ENCODE peak calls at places on chromosomes 5 and 9, in nine cellular contexts. One of them, this sample, is unnamed.

GRCh38 chr5:132386644-132387286 is 17.3 kb downstream of the SLC22A5 start:
- DNase-seq in mesothelial cell of epicardium: peak
- DNase-seq in WERI-Rb-1: peak
- DNase-seq in endothelial cell: peak
- DNase-seq in heart right ventricle: peak
- DNase-seq in RWPE1: peak
- DNase-seq in A549: peak
- DNase-seq in epithelial cell of esophagus: peak
- DNase-seq in lower lobe of right lung: peak
- DNase-seq in this sample: peak

GRCh38 chr5:5014836-5015235 is 125.3 kb upstream of the ADAMTS16 start:
- DNase-seq in mesothelial cell of epicardium: no peak
- DNase-seq in WERI-Rb-1: no peak
- DNase-seq in endothelial cell: no peak
- DNase-seq in heart right ventricle: no peak
- DNase-seq in RWPE1: peak
- DNase-seq in A549: no peak
- DNase-seq in epithelial cell of esophagus: peak
- DNase-seq in lower lobe of right lung: no peak
- DNase-seq in this sample: no peak

GRCh38 chr5:131488463-131488862 is 146.6 kb downstream of the RAPGEF6 start:
- DNase-seq in mesothelial cell of epicardium: no peak
- DNase-seq in WERI-Rb-1: no peak
- DNase-seq in endothelial cell: no peak
- DNase-seq in heart right ventricle: no peak
- DNase-seq in RWPE1: no peak
- DNase-seq in A549: no peak
- DNase-seq in epithelial cell of esophagus: no peak
- DNase-seq in lower lobe of right lung: no peak
- DNase-seq in this sample: no peak

GRCh38 chr5:56454219-56454862 is 221.2 kb upstream of the ANKRD55 start:
- DNase-seq in mesothelial cell of epicardium: no peak
- DNase-seq in WERI-Rb-1: no peak
- DNase-seq in endothelial cell: no peak
- DNase-seq in heart right ventricle: no peak
- DNase-seq in RWPE1: no peak
- DNase-seq in A549: no peak
- DNase-seq in epithelial cell of esophagus: no peak
- DNase-seq in lower lobe of right lung: no peak
- DNase-seq in this sample: no peak

GRCh38 chr5:80266566-80266965 is 10.7 kb upstream of the SERINC5 start:
- DNase-seq in mesothelial cell of epicardium: no peak
- DNase-seq in WERI-Rb-1: no peak
- DNase-seq in endothelial cell: no peak
- DNase-seq in heart right ventricle: no peak
- DNase-seq in RWPE1: no peak
- DNase-seq in A549: no peak
- DNase-seq in epithelial cell of esophagus: no peak
- DNase-seq in lower lobe of right lung: no peak
- DNase-seq in this sample: no peak

GRCh38 chr9:96458226-96458625 is 8.3 kb downstream of the HABP4 start:
- DNase-seq in mesothelial cell of epicardium: no peak
- DNase-seq in WERI-Rb-1: no peak
- DNase-seq in endothelial cell: no peak
- DNase-seq in heart right ventricle: no peak
- DNase-seq in RWPE1: no peak
- DNase-seq in A549: no peak
- DNase-seq in epithelial cell of esophagus: no peak
- DNase-seq in lower lobe of right lung: no peak
- DNase-seq in this sample: no peak

GRCh38 chr5:28505121-28505520 is 1466.7 kb upstream of the CDH9 start:
- DNase-seq in mesothelial cell of epicardium: no peak
- DNase-seq in WERI-Rb-1: no peak
- DNase-seq in endothelial cell: no peak
- DNase-seq in heart right ventricle: no peak
- DNase-seq in RWPE1: no peak
- DNase-seq in A549: no peak
- DNase-seq in epithelial cell of esophagus: no peak
- DNase-seq in lower lobe of right lung: no peak
- DNase-seq in this sample: no peak

GRCh38 chr9:131012023-131012334 is 3.0 kb downstream of the LAMC3 start:
- DNase-seq in mesothelial cell of epicardium: no peak
- DNase-seq in WERI-Rb-1: no peak
- DNase-seq in endothelial cell: no peak
- DNase-seq in heart right ventricle: no peak
- DNase-seq in RWPE1: no peak
- DNase-seq in A549: no peak
- DNase-seq in epithelial cell of esophagus: no peak
- DNase-seq in lower lobe of right lung: no peak
- DNase-seq in this sample: no peak

GRCh38 chr5:153441997-153442396 is 48.5 kb upstream of the GRIA1 start:
- DNase-seq in mesothelial cell of epicardium: no peak
- DNase-seq in WERI-Rb-1: no peak
- DNase-seq in endothelial cell: no peak
- DNase-seq in heart right ventricle: no peak
- DNase-seq in RWPE1: no peak
- DNase-seq in A549: no peak
- DNase-seq in epithelial cell of esophagus: no peak
- DNase-seq in lower lobe of right lung: no peak
- DNase-seq in this sample: no peak

GRCh38 chr5:130386155-130386554 is 481.9 kb downstream of the CHSY3 start:
- DNase-seq in mesothelial cell of epicardium: no peak
- DNase-seq in WERI-Rb-1: no peak
- DNase-seq in endothelial cell: no peak
- DNase-seq in heart right ventricle: no peak
- DNase-seq in RWPE1: no peak
- DNase-seq in A549: no peak
- DNase-seq in epithelial cell of esophagus: no peak
- DNase-seq in lower lobe of right lung: no peak
- DNase-seq in this sample: no peak

GRCh38 chr9:114027901-114028465 is 50.1 kb downstream of the AMBP start:
- DNase-seq in mesothelial cell of epicardium: no peak
- DNase-seq in WERI-Rb-1: no peak
- DNase-seq in endothelial cell: no peak
- DNase-seq in heart right ventricle: no peak
- DNase-seq in RWPE1: no peak
- DNase-seq in A549: no peak
- DNase-seq in epithelial cell of esophagus: no peak
- DNase-seq in lower lobe of right lung: no peak
- DNase-seq in this sample: no peak
- TF ChIP-seq CTCF in mesothelial cell of epicardium: no peak
- TF ChIP-seq CTCF in WERI-Rb-1: no peak
- TF ChIP-seq CTCF in endothelial cell: no peak
- TF ChIP-seq CTCF in heart right ventricle: no peak
- TF ChIP-seq CTCF in RWPE1: no peak
- TF ChIP-seq CTCF in A549: no peak
- TF ChIP-seq CTCF in epithelial cell of esophagus: no peak
- TF ChIP-seq CTCF in lower lobe of right lung: no peak
- TF ChIP-seq CTCF in this sample: no peak

GRCh38 chr5:78677777-78678668 is 29.5 kb upstream of the LHFPL2 start:
- DNase-seq in mesothelial cell of epicardium: no peak
- DNase-seq in WERI-Rb-1: no peak
- DNase-seq in endothelial cell: no peak
- DNase-seq in heart right ventricle: peak
- DNase-seq in RWPE1: peak
- DNase-seq in A549: peak
- DNase-seq in epithelial cell of esophagus: peak
- DNase-seq in lower lobe of right lung: no peak
- DNase-seq in this sample: no peak
- TF ChIP-seq CTCF in mesothelial cell of epicardium: no peak
- TF ChIP-seq CTCF in WERI-Rb-1: no peak
- TF ChIP-seq CTCF in endothelial cell: no peak
- TF ChIP-seq CTCF in heart right ventricle: no peak
- TF ChIP-seq CTCF in RWPE1: no peak
- TF ChIP-seq CTCF in A549: no peak
- TF ChIP-seq CTCF in epithelial cell of esophagus: peak
- TF ChIP-seq CTCF in lower lobe of right lung: no peak
- TF ChIP-seq CTCF in this sample: no peak

GRCh38 chr9:91677822-91678221 is 254.2 kb upstream of the NFIL3 start:
- DNase-seq in mesothelial cell of epicardium: no peak
- DNase-seq in WERI-Rb-1: no peak
- DNase-seq in endothelial cell: no peak
- DNase-seq in heart right ventricle: no peak
- DNase-seq in RWPE1: no peak
- DNase-seq in A549: no peak
- DNase-seq in epithelial cell of esophagus: no peak
- DNase-seq in lower lobe of right lung: no peak
- DNase-seq in this sample: no peak

GRCh38 chr9:91680129-91680528 is 256.5 kb upstream of the NFIL3 start:
- DNase-seq in mesothelial cell of epicardium: no peak
- DNase-seq in WERI-Rb-1: no peak
- DNase-seq in endothelial cell: no peak
- DNase-seq in heart right ventricle: no peak
- DNase-seq in RWPE1: no peak
- DNase-seq in A549: no peak
- DNase-seq in epithelial cell of esophagus: no peak
- DNase-seq in lower lobe of right lung: no peak
- DNase-seq in this sample: no peak

GRCh38 chr9:91677354-91677753 is 253.7 kb upstream of the NFIL3 start:
- DNase-seq in mesothelial cell of epicardium: no peak
- DNase-seq in WERI-Rb-1: no peak
- DNase-seq in endothelial cell: no peak
- DNase-seq in heart right ventricle: no peak
- DNase-seq in RWPE1: no peak
- DNase-seq in A549: no peak
- DNase-seq in epithelial cell of esophagus: no peak
- DNase-seq in lower lobe of right lung: no peak
- DNase-seq in this sample: no peak

GRCh38 chr9:91678807-91679206 is 255.2 kb upstream of the NFIL3 start:
- DNase-seq in mesothelial cell of epicardium: no peak
- DNase-seq in WERI-Rb-1: no peak
- DNase-seq in endothelial cell: no peak
- DNase-seq in heart right ventricle: no peak
- DNase-seq in RWPE1: no peak
- DNase-seq in A549: no peak
- DNase-seq in epithelial cell of esophagus: peak
- DNase-seq in lower lobe of right lung: no peak
- DNase-seq in this sample: no peak

DNA sequence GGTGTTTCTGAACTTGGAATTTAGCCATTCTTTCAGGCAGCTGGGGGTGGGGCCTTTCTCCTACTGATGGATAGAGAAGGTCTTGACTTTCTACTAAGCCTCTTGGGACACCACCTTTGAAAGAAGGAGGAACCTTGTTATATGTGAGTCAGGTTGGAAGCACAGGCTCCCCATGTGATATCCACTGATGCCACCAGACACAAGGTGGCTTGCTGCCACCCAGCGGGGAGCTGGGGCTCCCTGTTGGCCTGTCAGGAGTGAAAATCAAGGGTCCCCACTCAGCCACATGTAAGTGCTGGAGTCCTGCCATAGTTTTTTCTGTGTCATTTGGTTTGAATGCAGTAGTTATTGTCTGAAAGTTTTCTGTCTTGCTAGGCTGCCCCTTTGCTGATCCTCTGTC is 252.4 kb upstream of the NFIL3 start:
- DNase-seq in mesothelial cell of epicardium: no peak
- DNase-seq in WERI-Rb-1: peak
- DNase-seq in endothelial cell: no peak
- DNase-seq in heart right ventricle: no peak
- DNase-seq in RWPE1: peak
- DNase-seq in A549: peak
- DNase-seq in epithelial cell of esophagus: peak
- DNase-seq in lower lobe of right lung: no peak
- DNase-seq in this sample: no peak
- TF ChIP-seq CTCF in mesothelial cell of epicardium: no peak
- TF ChIP-seq CTCF in WERI-Rb-1: peak
- TF ChIP-seq CTCF in endothelial cell: no peak
- TF ChIP-seq CTCF in heart right ventricle: no peak
- TF ChIP-seq CTCF in RWPE1: peak
- TF ChIP-seq CTCF in A549: peak
- TF ChIP-seq CTCF in epithelial cell of esophagus: peak
- TF ChIP-seq CTCF in lower lobe of right lung: no peak
- TF ChIP-seq CTCF in this sample: no peak

GRCh38 chr9:98642661-98643312 is 65.9 kb downstream of the GABBR2 start:
- DNase-seq in mesothelial cell of epicardium: no peak
- DNase-seq in WERI-Rb-1: peak
- DNase-seq in endothelial cell: no peak
- DNase-seq in heart right ventricle: no peak
- DNase-seq in RWPE1: no peak
- DNase-seq in A549: no peak
- DNase-seq in epithelial cell of esophagus: no peak
- DNase-seq in lower lobe of right lung: no peak
- DNase-seq in this sample: no peak
- TF ChIP-seq CTCF in mesothelial cell of epicardium: no peak
- TF ChIP-seq CTCF in WERI-Rb-1: peak
- TF ChIP-seq CTCF in endothelial cell: no peak
- TF ChIP-seq CTCF in heart right ventricle: no peak
- TF ChIP-seq CTCF in RWPE1: no peak
- TF ChIP-seq CTCF in A549: no peak
- TF ChIP-seq CTCF in epithelial cell of esophagus: no peak
- TF ChIP-seq CTCF in lower lobe of right lung: no peak
- TF ChIP-seq CTCF in this sample: no peak

GRCh38 chr5:147286296-147286695 is 51.5 kb downstream of the STK32A start:
- DNase-seq in mesothelial cell of epicardium: no peak
- DNase-seq in WERI-Rb-1: no peak
- DNase-seq in endothelial cell: no peak
- DNase-seq in heart right ventricle: no peak
- DNase-seq in RWPE1: no peak
- DNase-seq in A549: no peak
- DNase-seq in epithelial cell of esophagus: no peak
- DNase-seq in lower lobe of right lung: no peak
- DNase-seq in this sample: no peak
- TF ChIP-seq CTCF in mesothelial cell of epicardium: no peak
- TF ChIP-seq CTCF in WERI-Rb-1: no peak
- TF ChIP-seq CTCF in endothelial cell: no peak
- TF ChIP-seq CTCF in heart right ventricle: no peak
- TF ChIP-seq CTCF in RWPE1: no peak
- TF ChIP-seq CTCF in A549: no peak
- TF ChIP-seq CTCF in epithelial cell of esophagus: no peak
- TF ChIP-seq CTCF in lower lobe of right lung: no peak
- TF ChIP-seq CTCF in this sample: no peak

DNA sequence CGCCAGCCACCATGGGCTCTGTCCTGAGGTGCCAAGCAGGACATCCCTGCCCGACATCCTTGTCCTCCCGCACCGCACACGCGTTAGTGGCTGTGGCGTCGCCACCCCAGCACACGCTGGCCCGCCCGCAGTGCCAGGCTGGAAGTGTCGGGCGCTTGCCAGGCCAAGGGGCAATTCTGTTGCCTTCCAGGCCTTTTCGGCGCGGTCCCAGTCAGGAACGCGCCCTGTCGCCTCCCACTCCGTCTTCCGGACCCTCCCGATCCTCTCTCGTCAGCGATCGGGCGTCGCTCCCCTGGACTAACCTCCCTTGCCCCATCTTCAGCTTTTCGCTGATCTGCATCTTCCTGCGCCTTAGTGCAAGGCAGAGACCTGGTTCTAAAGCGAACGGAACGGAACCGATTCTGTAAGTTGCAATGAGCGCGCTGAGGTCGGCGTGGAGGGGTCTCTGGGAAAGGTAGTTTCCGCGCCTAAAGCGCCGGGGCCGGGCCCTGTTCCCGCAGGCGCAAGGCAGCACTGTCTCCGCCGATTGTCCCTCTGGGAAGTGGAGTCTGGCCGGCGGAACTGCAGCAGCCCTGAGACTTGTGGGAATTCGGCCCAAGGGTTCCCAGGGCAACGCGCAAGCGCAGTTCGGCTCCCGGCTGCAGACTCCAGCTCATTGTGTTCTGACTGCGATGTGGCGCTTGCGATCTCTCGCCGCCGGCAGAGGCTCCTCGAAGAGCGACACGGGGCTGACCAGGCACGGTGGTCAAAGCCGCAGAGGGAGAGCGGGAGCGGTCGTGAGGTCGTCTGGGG is at the start of gene ZNF454:
- DNase-seq in mesothelial cell of epicardium: no peak
- DNase-seq in WERI-Rb-1: no peak
- DNase-seq in endothelial cell: no peak
- DNase-seq in heart right ventricle: peak
- DNase-seq in RWPE1: no peak
- DNase-seq in A549: no peak
- DNase-seq in epithelial cell of esophagus: peak
- DNase-seq in lower lobe of right lung: peak
- DNase-seq in this sample: peak
- TF ChIP-seq CTCF in mesothelial cell of epicardium: no peak
- TF ChIP-seq CTCF in WERI-Rb-1: no peak
- TF ChIP-seq CTCF in endothelial cell: no peak
- TF ChIP-seq CTCF in heart right ventricle: no peak
- TF ChIP-seq CTCF in RWPE1: no peak
- TF ChIP-seq CTCF in A549: no peak
- TF ChIP-seq CTCF in epithelial cell of esophagus: no peak
- TF ChIP-seq CTCF in lower lobe of right lung: no peak
- TF ChIP-seq CTCF in this sample: no peak